ENCODE peak calls at places on chromosome 15, in eight cellular contexts. X is GM23248, M is SK-N-SH, H is hepatocyte, J is GM23338, N is HCT116, Q is neural progenitor cell, I is PC-3. V is an unnamed sample.

GRCh38 chr15:61687124-61687523 is 373.1 kb downstream of the VPS13C start:
- DNase-seq in Q (no peak), H (no peak), X (no peak), M (no peak), N (no peak), I (no peak), J (no peak), V (no peak)

GRCh38 chr15:49023354-49023753 is 22.9 kb downstream of the SECISBP2L start:
- DNase-seq in Q (no peak), X (no peak), J (no peak), N (no peak), I (no peak), M (no peak), H (no peak), V (peak; percentile 91)

GRCh38 chr15:69160976-69161877 is 792 bp downstream of the GLCE start:
- DNase-seq in J (peak; percentile 62), N (peak; percentile 16), M (peak; percentile 66), I (peak; percentile 13), H (peak; percentile 65), X (peak; percentile 56), Q (peak; percentile 65), V (peak; percentile 18)

GRCh38 chr15:39202641-39203040 is 378.2 kb upstream of the THBS1 start:
- DNase-seq in Q (no peak), M (no peak), J (no peak), N (no peak), I (peak; percentile 89), X (peak; percentile 65), H (no peak), V (no peak)

GRCh38 chr15:88083828-88084760 is 172.4 kb downstream of the NTRK3 start:
- DNase-seq in X (peak; percentile 52), H (peak; percentile 15), M (no peak), I (no peak), J (no peak), N (no peak), Q (no peak), V (no peak)

GRCh38 chr15:62483817-62484216 is 318.7 kb upstream of the C2CD4B start:
- DNase-seq in J (no peak), Q (no peak), M (peak; percentile 43), X (peak; percentile 61), H (no peak), N (no peak), I (no peak), V (no peak)

GRCh38 chr15:48566669-48567068 is 78.8 kb downstream of the FBN1 start:
- DNase-seq in M (no peak), H (no peak), J (peak; percentile 24), N (no peak), I (no peak), Q (no peak), X (no peak), V (no peak)

GRCh38 chr15:82298520-82298919 is 35.9 kb downstream of the SAXO2 start:
- DNase-seq in H (no peak), Q (no peak), I (no peak), X (no peak), N (no peak), M (no peak), J (peak; percentile 11), V (no peak)

GRCh38 chr15:69609176-69609575 is 156.6 kb downstream of the RPLP1 start:
- DNase-seq in M (no peak), I (peak; percentile 39), J (no peak), X (peak; percentile 60), N (no peak), H (no peak), Q (no peak), V (no peak)

GRCh38 chr15:42921049-42921731 is 612 bp upstream of the TTBK2 start:
- DNase-seq in I (no peak), Q (peak; percentile 54), X (peak; percentile 67), N (no peak), H (peak; percentile 20), M (peak; percentile 7), J (peak; percentile 44), V (peak; percentile 39)

GRCh38 chr15:41836072-41836471 is 2.6 kb upstream of the PLA2G4B start:
- DNase-seq in H (no peak), I (no peak), X (no peak), M (no peak), N (no peak), Q (no peak), J (no peak), V (no peak)

GRCh38 chr15:96337354-96337990 is 7.0 kb downstream of the NR2F2 start:
- DNase-seq in X (peak; percentile 39), M (no peak), Q (peak; percentile 51), H (no peak), N (no peak), I (peak; percentile 18), J (peak; percentile 54), V (no peak)

GRCh38 chr15:25464784-25465183 is 26.0 kb upstream of the UBE3A start:
- DNase-seq in X (no peak), N (no peak), H (no peak), M (no peak), I (no peak), Q (no peak), J (no peak), V (no peak)

GRCh38 chr15:100901702-100902435 is 17.3 kb upstream of the LRRK1 start:
- DNase-seq in X (no peak), J (no peak), M (no peak), Q (no peak), N (no peak), I (no peak), H (no peak), V (no peak)

GRCh38 chr15:60350121-60350520 is 47.7 kb downstream of the ANXA2 start:
- DNase-seq in H (no peak), I (no peak), N (no peak), M (no peak), X (no peak), J (no peak), Q (no peak), V (no peak)

GRCh38 chr15:63489352-63489751 is 15.0 kb upstream of the USP3 start:
- DNase-seq in J (no peak), N (no peak), H (no peak), I (no peak), M (no peak), Q (no peak), X (no peak), V (no peak)

GRCh38 chr15:70099167-70099965 is 1.6 kb upstream of the TLE3 start:
- DNase-seq in M (peak; percentile 100), J (peak; percentile 98), Q (peak; percentile 100), H (peak; percentile 99), X (peak; percentile 99), I (peak; percentile 98), N (peak; percentile 96), V (peak; percentile 100)

GRCh38 chr15:52052076-52052935 is 33.3 kb downstream of the MAPK6 start:
- DNase-seq in I (no peak), X (no peak), J (no peak), N (no peak), M (no peak), H (no peak), Q (no peak), V (no peak)

GRCh38 chr15:59002418-59002859 is 15.0 kb downstream of the RNF111 start:
- DNase-seq in X (no peak), Q (no peak), H (no peak), I (no peak), J (no peak), N (no peak), M (no peak), V (no peak)

GRCh38 chr15:70409388-70409787 is 311.7 kb upstream of the TLE3 start:
- DNase-seq in Q (peak; percentile 27), J (no peak), I (no peak), N (no peak), H (no peak), M (no peak), X (no peak), V (peak; percentile 73)

GRCh38 chr15:22851513-22851912 is 13.0 kb downstream of the NIPA2 start:
- DNase-seq in M (no peak), I (no peak), Q (no peak), H (no peak), N (no peak), J (no peak), X (no peak), V (no peak)

DNA sequence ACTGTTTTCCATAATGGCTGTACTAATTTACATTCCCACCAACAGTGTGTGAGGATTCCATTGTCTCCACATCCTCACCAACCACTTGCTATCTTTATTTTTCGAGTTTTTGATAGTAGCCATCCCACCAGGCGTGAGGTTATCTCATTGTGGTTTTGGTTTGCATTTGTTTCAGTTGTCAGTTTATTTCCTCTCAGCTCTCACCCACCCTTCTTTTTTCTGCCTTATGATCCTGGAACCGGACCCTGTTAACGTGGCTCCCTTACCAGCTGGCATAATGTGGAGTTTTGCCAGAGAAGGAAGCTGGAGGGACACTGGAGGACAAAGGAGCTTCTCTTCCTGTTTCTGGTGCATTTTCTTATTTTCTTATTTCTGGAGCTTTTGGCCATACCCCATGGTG is 25.1 kb upstream of the SH3GL3 start:
- DNase-seq in N (no peak), J (no peak), H (no peak), M (no peak), Q (no peak), X (no peak), I (no peak), V (no peak)
- H3K27me3 ChIP-seq in N (no peaks in the 10 kb centered on the region), J (no peaks in the 10 kb centered on the region), H (no peaks in the 10 kb centered on the region), M (peaks cover 6% of the 10 kb centered on the region), Q (no peaks in the 10 kb centered on the region), X (peaks cover 13% of the 10 kb centered on the region), I (no peaks in the 10 kb centered on the region), V (no peaks in the 10 kb centered on the region)

DNA sequence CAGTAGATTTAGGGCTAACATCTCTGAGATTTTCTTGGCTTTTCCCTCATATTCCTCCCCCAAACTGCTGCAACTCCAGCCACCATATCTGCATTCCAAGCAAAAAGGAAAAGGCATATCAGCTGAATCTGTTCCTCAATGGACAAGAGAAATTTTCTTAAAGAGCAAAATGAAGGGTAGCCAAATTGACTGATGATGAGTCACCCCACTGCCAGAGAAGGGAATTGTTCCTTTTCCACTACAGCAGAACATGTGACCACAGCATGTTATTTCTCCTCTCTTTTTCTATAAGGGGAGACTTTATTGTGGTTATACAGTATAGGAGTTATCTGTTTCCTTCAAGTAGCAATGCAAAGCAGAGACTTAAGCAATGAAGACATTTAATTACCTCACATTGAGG is 172.5 kb downstream of the MTHFS start:
- DNase-seq in I (peak; percentile 29), N (no peak), H (no peak), Q (no peak), J (no peak), M (no peak), X (peak; percentile 69), V (no peak)
- TF ChIP-seq EZH2phosphoT487 in I (no peak), N (no peak), H (no peak), Q (no peak), J (no peak), M (no peak), X (no peak), V (no peak)

DNA sequence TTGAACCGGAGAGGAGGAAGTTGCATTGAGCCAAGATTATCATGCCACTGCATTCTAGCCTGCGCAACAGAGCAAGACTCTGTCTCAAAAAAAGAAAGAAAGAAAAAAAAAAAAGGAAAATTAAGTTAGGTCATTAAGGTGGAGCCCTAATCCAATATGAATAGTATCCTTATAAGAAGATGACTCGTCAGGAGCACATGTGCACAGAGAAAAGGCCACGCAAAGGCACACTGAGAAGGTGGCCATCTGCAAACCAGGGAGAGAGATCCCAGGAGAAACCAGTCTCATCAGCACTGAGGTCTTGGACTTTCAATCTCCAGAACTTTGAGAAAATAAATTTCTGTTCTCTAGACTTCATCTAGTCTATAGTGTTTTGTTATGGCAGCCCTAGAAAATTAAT is 3.8 kb downstream of the SQOR start:
- DNase-seq in X (no peak), J (no peak), N (no peak), M (no peak), I (peak; percentile 20), H (no peak), Q (no peak), V (no peak)
- H3K27me3 ChIP-seq in X (no peaks in the 10 kb centered on the region), J (peaks cover 39% of the 10 kb centered on the region), N (no peaks in the 10 kb centered on the region), M (no peaks in the 10 kb centered on the region), I (no peaks in the 10 kb centered on the region), H (no peaks in the 10 kb centered on the region), Q (peaks cover 68% of the 10 kb centered on the region), V (no peaks in the 10 kb centered on the region)

GRCh38 chr15:78077053-78077859 is at the start of gene TBC1D2B:
- DNase-seq in Q (peak; percentile 90), M (peak; percentile 94), N (no peak), I (peak; percentile 52), X (peak; percentile 73), J (peak; percentile 81), H (peak; percentile 85), V (peak; percentile 62)
- TF ChIP-seq EZH2phosphoT487 in Q (no peak), M (no peak), N (no peak), I (no peak), X (no peak), J (no peak), H (no peak), V (no peak)

V was measured in MM.1S.